ENCODE peak calls at places on chromosomes 5 and 9, in ten cellular contexts. One of them, this sample, is unnamed.

GRCh38 chr5:135886136-135886535 is 9.5 kb downstream of the IL9 start:
- DNase-seq in heart right ventricle: no peak
- DNase-seq in GM12891: no peak
- DNase-seq in cardiac muscle cell: no peak
- DNase-seq in M059J: no peak
- DNase-seq in naive thymus-derived CD4-positive, alpha-beta T cell: no peak
- DNase-seq in DMS53: no peak
- DNase-seq in activated CD8-positive, alpha-beta memory T cell treated with anti-CD3 and anti-CD28 coated beads for 4 hours: no peak
- DNase-seq in activated CD4-positive, alpha-beta memory T cell treated with anti-CD3 and anti-CD28 coated beads, Interleukin-2, amount 10 ng/mL, durations not matched to agents 7 days and 5 days: no peak
- DNase-seq in stimulated activated CD8-positive, alpha-beta memory T cell treated with anti-CD3 and anti-CD28 coated beads, Interleukin-2, amount 100 ng/mL, for 48 hours: no peak
- DNase-seq in this sample: no peak

GRCh38 chr9:135592625-135593024 is 31.1 kb downstream of the PAEP start:
- DNase-seq in cardiac muscle cell: no peak
- DNase-seq in naive thymus-derived CD4-positive, alpha-beta T cell: no peak
- DNase-seq in activated CD8-positive, alpha-beta memory T cell treated with anti-CD3 and anti-CD28 coated beads for 4 hours: no peak
- DNase-seq in M059J: no peak
- DNase-seq in stimulated activated CD8-positive, alpha-beta memory T cell treated with anti-CD3 and anti-CD28 coated beads, Interleukin-2, amount 100 ng/mL, for 48 hours: no peak
- DNase-seq in DMS53: no peak
- DNase-seq in activated CD4-positive, alpha-beta memory T cell treated with anti-CD3 and anti-CD28 coated beads, Interleukin-2, amount 10 ng/mL, durations not matched to agents 7 days and 5 days: peak; percentile 10
- DNase-seq in GM12891: no peak
- DNase-seq in heart right ventricle: no peak
- DNase-seq in this sample: no peak

GRCh38 chr5:76372320-76373054 is 30.6 kb upstream of the IQGAP2 start:
- DNase-seq in activated CD8-positive, alpha-beta memory T cell treated with anti-CD3 and anti-CD28 coated beads for 4 hours: no peak
- DNase-seq in stimulated activated CD8-positive, alpha-beta memory T cell treated with anti-CD3 and anti-CD28 coated beads, Interleukin-2, amount 100 ng/mL, for 48 hours: no peak
- DNase-seq in DMS53: peak; percentile 96
- DNase-seq in GM12891: no peak
- DNase-seq in naive thymus-derived CD4-positive, alpha-beta T cell: no peak
- DNase-seq in activated CD4-positive, alpha-beta memory T cell treated with anti-CD3 and anti-CD28 coated beads, Interleukin-2, amount 10 ng/mL, durations not matched to agents 7 days and 5 days: no peak
- DNase-seq in heart right ventricle: no peak
- DNase-seq in M059J: peak; percentile 94
- DNase-seq in cardiac muscle cell: no peak
- DNase-seq in this sample: no peak

GRCh38 chr5:159547466-159548195 is 217.3 kb upstream of the IL12B start:
- DNase-seq in activated CD4-positive, alpha-beta memory T cell treated with anti-CD3 and anti-CD28 coated beads, Interleukin-2, amount 10 ng/mL, durations not matched to agents 7 days and 5 days: no peak
- DNase-seq in naive thymus-derived CD4-positive, alpha-beta T cell: no peak
- DNase-seq in GM12891: no peak
- DNase-seq in heart right ventricle: no peak
- DNase-seq in DMS53: no peak
- DNase-seq in M059J: no peak
- DNase-seq in cardiac muscle cell: no peak
- DNase-seq in stimulated activated CD8-positive, alpha-beta memory T cell treated with anti-CD3 and anti-CD28 coated beads, Interleukin-2, amount 100 ng/mL, for 48 hours: no peak
- DNase-seq in activated CD8-positive, alpha-beta memory T cell treated with anti-CD3 and anti-CD28 coated beads for 4 hours: no peak
- DNase-seq in this sample: no peak

GRCh38 chr5:123088031-123088805 is 823 bp upstream of the PRDM6 start:
- DNase-seq in cardiac muscle cell: no peak
- DNase-seq in stimulated activated CD8-positive, alpha-beta memory T cell treated with anti-CD3 and anti-CD28 coated beads, Interleukin-2, amount 100 ng/mL, for 48 hours: no peak
- DNase-seq in heart right ventricle: no peak
- DNase-seq in naive thymus-derived CD4-positive, alpha-beta T cell: no peak
- DNase-seq in activated CD4-positive, alpha-beta memory T cell treated with anti-CD3 and anti-CD28 coated beads, Interleukin-2, amount 10 ng/mL, durations not matched to agents 7 days and 5 days: no peak
- DNase-seq in DMS53: peak; percentile 59
- DNase-seq in GM12891: no peak
- DNase-seq in M059J: peak; percentile 18
- DNase-seq in activated CD8-positive, alpha-beta memory T cell treated with anti-CD3 and anti-CD28 coated beads for 4 hours: no peak
- DNase-seq in this sample: peak; percentile 63

GRCh38 chr9:13274901-13275641 is 4.4 kb downstream of the MPDZ start:
- DNase-seq in GM12891: no peak
- DNase-seq in heart right ventricle: no peak
- DNase-seq in DMS53: no peak
- DNase-seq in M059J: peak; percentile 74
- DNase-seq in stimulated activated CD8-positive, alpha-beta memory T cell treated with anti-CD3 and anti-CD28 coated beads, Interleukin-2, amount 100 ng/mL, for 48 hours: no peak
- DNase-seq in activated CD4-positive, alpha-beta memory T cell treated with anti-CD3 and anti-CD28 coated beads, Interleukin-2, amount 10 ng/mL, durations not matched to agents 7 days and 5 days: no peak
- DNase-seq in naive thymus-derived CD4-positive, alpha-beta T cell: no peak
- DNase-seq in activated CD8-positive, alpha-beta memory T cell treated with anti-CD3 and anti-CD28 coated beads for 4 hours: no peak
- DNase-seq in cardiac muscle cell: no peak
- DNase-seq in this sample: no peak

GRCh38 chr5:157558089-157558595 is 17.4 kb downstream of the ADAM19 start:
- DNase-seq in naive thymus-derived CD4-positive, alpha-beta T cell: no peak
- DNase-seq in stimulated activated CD8-positive, alpha-beta memory T cell treated with anti-CD3 and anti-CD28 coated beads, Interleukin-2, amount 100 ng/mL, for 48 hours: no peak
- DNase-seq in M059J: peak; percentile 61
- DNase-seq in activated CD4-positive, alpha-beta memory T cell treated with anti-CD3 and anti-CD28 coated beads, Interleukin-2, amount 10 ng/mL, durations not matched to agents 7 days and 5 days: no peak
- DNase-seq in heart right ventricle: no peak
- DNase-seq in DMS53: peak; percentile 72
- DNase-seq in cardiac muscle cell: no peak
- DNase-seq in activated CD8-positive, alpha-beta memory T cell treated with anti-CD3 and anti-CD28 coated beads for 4 hours: no peak
- DNase-seq in GM12891: no peak
- DNase-seq in this sample: no peak

GRCh38 chr9:3074247-3074646 is 230.4 kb upstream of the PUM3 start:
- DNase-seq in GM12891: no peak
- DNase-seq in M059J: peak; percentile 32
- DNase-seq in cardiac muscle cell: no peak
- DNase-seq in activated CD4-positive, alpha-beta memory T cell treated with anti-CD3 and anti-CD28 coated beads, Interleukin-2, amount 10 ng/mL, durations not matched to agents 7 days and 5 days: no peak
- DNase-seq in activated CD8-positive, alpha-beta memory T cell treated with anti-CD3 and anti-CD28 coated beads for 4 hours: no peak
- DNase-seq in naive thymus-derived CD4-positive, alpha-beta T cell: no peak
- DNase-seq in DMS53: peak; percentile 1
- DNase-seq in stimulated activated CD8-positive, alpha-beta memory T cell treated with anti-CD3 and anti-CD28 coated beads, Interleukin-2, amount 100 ng/mL, for 48 hours: no peak
- DNase-seq in heart right ventricle: no peak
- DNase-seq in this sample: no peak

GRCh38 chr9:79185866-79186265 is 385.9 kb upstream of the TLE4 start:
- DNase-seq in stimulated activated CD8-positive, alpha-beta memory T cell treated with anti-CD3 and anti-CD28 coated beads, Interleukin-2, amount 100 ng/mL, for 48 hours: no peak
- DNase-seq in GM12891: no peak
- DNase-seq in M059J: peak; percentile 31
- DNase-seq in activated CD4-positive, alpha-beta memory T cell treated with anti-CD3 and anti-CD28 coated beads, Interleukin-2, amount 10 ng/mL, durations not matched to agents 7 days and 5 days: no peak
- DNase-seq in heart right ventricle: no peak
- DNase-seq in cardiac muscle cell: no peak
- DNase-seq in naive thymus-derived CD4-positive, alpha-beta T cell: no peak
- DNase-seq in DMS53: no peak
- DNase-seq in activated CD8-positive, alpha-beta memory T cell treated with anti-CD3 and anti-CD28 coated beads for 4 hours: no peak
- DNase-seq in this sample: no peak

GRCh38 chr9:4495537-4495936 is 5.3 kb downstream of the SLC1A1 start:
- DNase-seq in DMS53: no peak
- DNase-seq in activated CD8-positive, alpha-beta memory T cell treated with anti-CD3 and anti-CD28 coated beads for 4 hours: no peak
- DNase-seq in naive thymus-derived CD4-positive, alpha-beta T cell: no peak
- DNase-seq in M059J: no peak
- DNase-seq in GM12891: no peak
- DNase-seq in stimulated activated CD8-positive, alpha-beta memory T cell treated with anti-CD3 and anti-CD28 coated beads, Interleukin-2, amount 100 ng/mL, for 48 hours: no peak
- DNase-seq in cardiac muscle cell: no peak
- DNase-seq in activated CD4-positive, alpha-beta memory T cell treated with anti-CD3 and anti-CD28 coated beads, Interleukin-2, amount 10 ng/mL, durations not matched to agents 7 days and 5 days: no peak
- DNase-seq in heart right ventricle: no peak
- DNase-seq in this sample: no peak